ENCODE peak calls at places on chromosome 1, in six cellular contexts. W is substantia nigra; Q is globus pallidus; U is ACHN; R is stimulated activated CD4-positive, alpha-beta T cell treated with anti-CD3 and anti-CD28 coated beads, Interleukin-4, amount 100 ng/mL, for 48 hours; Z is Right ventricle myocardium superior. T is an unnamed sample.

GRCh38 chr1:83742446-83742845 is 256.5 kb downstream of the TTLL7 start:
- DNase-seq in W (no peak), Q (no peak), U (no peak), R (no peak), Z (no peak), T (no peak)

GRCh38 chr1:202807367-202807925 is 775 bp downstream of the KDM5B start:
- DNase-seq in W (no peak), Q (peak), U (peak), R (peak), Z (peak), T (no peak)

GRCh38 chr1:201019321-201019977 is 4.1 kb downstream of the KIF21B start:
- DNase-seq in W (no peak), Q (no peak), U (peak), R (peak), Z (peak), T (no peak)

GRCh38 chr1:170253180-170253579 is 107.4 kb downstream of the NTMT2 start:
- DNase-seq in W (no peak), Q (no peak), U (no peak), R (no peak), Z (no peak), T (no peak)

GRCh38 chr1:197924516-197925123 is 7.4 kb downstream of the LHX9 start:
- DNase-seq in W (no peak), Q (no peak), U (peak), R (no peak), Z (no peak), T (no peak)

GRCh38 chr1:172966844-172967540 is 83.7 kb downstream of the TNFSF18 start:
- DNase-seq in W (no peak), Q (no peak), U (no peak), R (no peak), Z (no peak), T (no peak)

GRCh38 chr1:3460653-3461237 is 6.3 kb downstream of the ARHGEF16 start:
- DNase-seq in W (no peak), Q (no peak), U (no peak), R (no peak), Z (peak), T (no peak)

GRCh38 chr1:3821934-3822307 is 25.6 kb upstream of the LRRC47 start:
- DNase-seq in W (no peak), Q (no peak), U (no peak), R (no peak), Z (no peak), T (no peak)

GRCh38 chr1:241163363-241163762 is 193.6 kb downstream of the RGS7 start:
- DNase-seq in W (no peak), Q (no peak), U (no peak), R (no peak), Z (no peak), T (no peak)

GRCh38 chr1:35573198-35573775 is at the start of gene TFAP2E:
- DNase-seq in W (peak), Q (peak), U (peak), R (no peak), Z (no peak), T (no peak)

GRCh38 chr1:117569956-117570355 is 35.9 kb upstream of the TENT5C start:
- DNase-seq in W (no peak), Q (no peak), U (no peak), R (no peak), Z (no peak), T (no peak)

GRCh38 chr1:5793516-5793915 is 198.7 kb downstream of the NPHP4 start:
- DNase-seq in W (no peak), Q (no peak), U (no peak), R (no peak), Z (no peak), T (no peak)

GRCh38 chr1:9068971-9069323 is 488 bp downstream of the SLC2A5 start:
- DNase-seq in W (no peak), Q (no peak), U (no peak), R (no peak), Z (no peak), T (no peak)

GRCh38 chr1:154765970-154766369 is 104.1 kb downstream of the KCNN3 start:
- DNase-seq in W (no peak), Q (no peak), U (peak), R (no peak), Z (peak), T (no peak)

GRCh38 chr1:121483961-121484424 is 299.2 kb downstream of the SRGAP2C start:
- DNase-seq in W (no peak), Q (no peak), U (peak), R (no peak), Z (no peak), T (no peak)

GRCh38 chr1:30460661-30461060 is 262.7 kb downstream of the MATN1 start:
- DNase-seq in W (no peak), Q (no peak), U (no peak), R (no peak), Z (no peak), T (no peak)

GRCh38 chr1:105210747-105211146 is 1461.0 kb downstream of the AMY1C start:
- DNase-seq in W (no peak), Q (no peak), U (no peak), R (no peak), Z (no peak), T (no peak)

T was measured in smooth muscle cell of the brain vasculature.